ENCODE peak calls at places on chromosomes 12 and 14, in eight cellular contexts. K, O, I, A, W, T, F and P are unnamed samples.

GRCh38 chr14:92709340-92710000 is 39.0 kb downstream of the LGMN start:
- DNase-seq in K (no peak), O (no peak), I (no peak), A (no peak), W (no peak), T (no peak), F (no peak), P (no peak)

GRCh38 chr12:117580718-117581062 is 219.3 kb upstream of the NOS1 start:
- DNase-seq in K (peak; percentile 14), O (no peak), I (no peak), A (no peak), W (no peak), T (no peak), F (no peak), P (no peak)

GRCh38 chr14:93543766-93544165 is 113.0 kb downstream of the UNC79 start:
- DNase-seq in K (no peak), O (peak; percentile 33), I (no peak), A (peak; percentile 28), W (no peak), T (no peak), F (no peak), P (no peak)

GRCh38 chr12:106252056-106252455 is 4.2 kb upstream of the CKAP4 start:
- DNase-seq in K (no peak), O (no peak), I (no peak), A (no peak), W (no peak), T (peak; percentile 64), F (no peak), P (no peak)

GRCh38 chr14:56100556-56100955 is 17.7 kb upstream of the PELI2 start:
- DNase-seq in K (no peak), O (peak; percentile 53), I (no peak), A (peak; percentile 63), W (peak; percentile 34), T (no peak), F (no peak), P (no peak)

GRCh38 chr14:77316872-77317271 is 3.8 kb downstream of the POMT2 start:
- DNase-seq in K (no peak), O (no peak), I (no peak), A (peak; percentile 29), W (no peak), T (no peak), F (no peak), P (no peak)

GRCh38 chr12:3275171-3276041 is 198.2 kb downstream of the TSPAN9 start:
- DNase-seq in K (peak; percentile 77), O (peak; percentile 66), I (peak; percentile 83), A (peak; percentile 89), W (no peak), T (no peak), F (peak; percentile 77), P (peak; percentile 74)

GRCh38 chr14:94888108-94888507 is 118.2 kb upstream of the GSC start:
- DNase-seq in K (no peak), O (no peak), I (peak; percentile 60), A (no peak), W (no peak), T (no peak), F (no peak), P (no peak)

GRCh38 chr12:121404734-121405133 is 4.8 kb downstream of the RNF34 start:
- DNase-seq in K (no peak), O (no peak), I (peak; percentile 48), A (no peak), W (no peak), T (no peak), F (peak; percentile 47), P (no peak)

GRCh38 chr12:90260136-90260535 is 551.5 kb upstream of the ATP2B1 start:
- DNase-seq in K (no peak), O (no peak), I (no peak), A (no peak), W (no peak), T (no peak), F (no peak), P (no peak)

GRCh38 chr12:131642101-131642540 is 68.8 kb upstream of the SFSWAP start:
- DNase-seq in K (no peak), O (no peak), I (no peak), A (no peak), W (no peak), T (no peak), F (no peak), P (no peak)

DNA sequence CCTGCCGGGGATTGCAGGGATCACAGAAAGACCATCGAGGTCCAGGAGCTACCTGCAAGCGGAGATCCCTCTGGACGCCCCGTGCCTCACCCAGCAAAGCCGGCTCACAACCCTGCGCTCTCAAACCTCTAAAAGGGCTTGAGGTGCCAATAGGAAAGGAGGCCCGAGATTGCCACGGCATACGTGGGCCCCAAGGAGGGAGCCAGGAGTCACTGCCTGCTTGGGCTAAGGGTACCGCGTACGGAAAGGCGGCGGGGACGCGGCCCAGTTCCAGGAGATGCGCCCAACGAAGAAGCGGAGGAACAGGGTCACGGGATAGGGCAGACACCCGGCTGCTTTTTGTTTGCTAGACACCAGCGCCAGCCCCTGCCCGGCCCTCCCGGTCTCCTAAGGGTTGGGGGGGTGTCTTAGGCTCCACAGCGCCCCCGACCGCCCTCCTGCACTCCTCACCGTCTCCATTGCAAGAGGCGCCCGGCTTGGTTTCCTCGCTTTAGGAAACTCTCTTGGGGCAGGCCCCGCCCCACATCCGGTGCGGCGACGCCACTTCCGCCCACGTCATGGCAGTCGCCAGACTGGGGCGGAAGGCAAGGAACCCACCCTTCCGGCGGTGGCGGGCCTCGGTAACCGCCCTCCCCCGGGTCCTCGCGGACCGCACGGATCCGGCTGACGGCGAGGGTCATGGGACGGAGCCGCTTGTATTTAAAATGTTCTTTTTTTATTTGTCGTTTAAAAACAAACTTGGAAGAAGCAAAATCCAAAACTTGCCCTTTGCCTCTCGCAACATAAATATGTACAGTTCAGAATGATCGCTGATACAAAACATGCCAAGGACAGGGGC is at the start of gene PRKAG1:
- DNase-seq in K (peak; percentile 94), O (peak; percentile 97), I (peak; percentile 95), A (peak; percentile 99), W (peak; percentile 77), T (no peak), F (peak; percentile 94), P (peak; percentile 96)
- H3K4me3 ChIP-seq in K (peak within 1 kb of the TSS; percentile 77), O (peak within 1 kb of the TSS; percentile 71), I (peak within 1 kb of the TSS; percentile 72), A (peak within 1 kb of the TSS; percentile 95), W (peak within 1 kb of the TSS; percentile 98), T (peak within 1 kb of the TSS; percentile 87), F (peak within 1 kb of the TSS; percentile 85), P (peak within 1 kb of the TSS; percentile 84)

DNA sequence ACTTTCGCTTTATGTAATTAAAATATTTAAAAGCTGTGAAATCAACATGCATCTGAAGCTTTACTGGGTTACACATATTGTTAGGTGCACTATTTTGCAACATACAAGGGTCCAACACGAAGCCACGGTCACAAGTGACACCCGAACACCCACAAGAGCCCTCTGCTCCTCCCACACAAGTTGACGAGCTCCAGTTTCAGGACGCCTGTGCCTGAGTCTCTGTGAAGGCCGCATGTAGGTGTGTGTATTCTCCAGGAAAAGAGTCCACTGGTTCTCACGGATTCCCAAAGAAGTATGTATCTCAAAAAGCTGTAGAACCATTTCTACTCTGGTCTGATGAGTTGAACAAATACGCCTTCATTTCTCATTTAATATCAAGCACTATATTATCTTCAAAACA is 12.0 kb downstream of the SLC15A4 start:
- DNase-seq in K (no peak), O (no peak), I (no peak), A (no peak), W (no peak), T (no peak), F (no peak), P (no peak)
- H3K4me3 ChIP-seq in K (no peak overlapping the region), O (no peak overlapping the region), I (no peak overlapping the region), A (no peak overlapping the region), W (no peak overlapping the region), T (no peak overlapping the region), F (no peak overlapping the region), P (no peak overlapping the region)

GRCh38 chr12:124993568-124994434 is at the start of gene BRI3BP:
- DNase-seq in K (no peak), O (peak; percentile 37), I (peak; percentile 75), A (peak; percentile 77), W (no peak), T (no peak), F (peak; percentile 60), P (peak; percentile 79)

GRCh38 chr12:124998705-124999104 is 5.3 kb downstream of the BRI3BP start:
- DNase-seq in K (no peak), O (no peak), I (no peak), A (no peak), W (no peak), T (no peak), F (no peak), P (no peak)

GRCh38 chr12:124992874-124993567 is 424 bp upstream of the BRI3BP start:
- DNase-seq in K (no peak), O (peak; percentile 24), I (peak; percentile 80), A (peak; percentile 50), W (no peak), T (no peak), F (no peak), P (peak; percentile 76)

GRCh38 chr12:124994435-124994975 is 1.1 kb downstream of the BRI3BP start:
- DNase-seq in K (no peak), O (no peak), I (peak; percentile 51), A (peak; percentile 14), W (no peak), T (no peak), F (no peak), P (no peak)

DNA sequence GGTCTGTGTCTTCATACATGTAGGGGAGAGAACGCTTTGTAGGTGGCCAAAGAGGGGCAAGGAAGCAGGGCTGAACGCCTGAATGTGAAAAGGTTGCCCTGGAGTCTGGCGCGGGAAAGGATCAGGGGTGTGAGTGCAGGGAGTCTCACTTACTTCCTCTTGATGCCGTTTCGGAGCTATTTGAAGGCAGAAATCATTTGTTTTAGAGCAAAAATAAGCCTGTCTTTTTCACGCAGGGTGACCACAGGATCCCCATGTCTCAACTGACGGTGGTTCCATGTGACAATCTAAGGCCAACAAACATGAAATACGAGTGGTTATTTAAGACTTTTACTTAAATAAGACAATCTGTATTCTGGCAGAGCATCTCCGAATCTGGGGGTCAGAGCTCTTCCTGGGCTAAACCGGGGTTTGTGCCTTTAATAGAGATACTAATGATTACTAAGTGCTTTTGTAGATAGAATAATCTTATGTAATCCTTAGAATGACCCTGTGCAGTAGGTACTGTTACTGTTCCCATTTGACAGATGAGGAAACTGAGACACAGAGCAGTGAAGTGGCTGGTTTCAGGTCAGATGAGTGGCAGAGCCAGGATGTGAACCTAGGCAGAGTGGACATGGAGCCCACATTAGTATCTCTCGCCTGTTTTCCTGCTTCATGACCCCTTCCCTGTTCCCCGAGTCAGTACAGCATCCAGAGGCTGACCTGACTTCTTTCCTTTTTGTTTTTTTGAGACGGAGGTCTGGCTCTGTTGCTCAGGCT is 1.9 kb downstream of the BRI3BP start:
- DNase-seq in K (no peak), O (no peak), I (no peak), A (no peak), W (no peak), T (no peak), F (no peak), P (no peak)
- H3K4me3 ChIP-seq in K (no peak overlapping the region), O (no peak overlapping the region), I (no peak overlapping the region), A (no peak overlapping the region), W (peak overlapping the region; percentile 65), T (no peak overlapping the region), F (no peak overlapping the region), P (no peak overlapping the region)

GRCh38 chr12:112382866-112383265 is 635 bp upstream of the HECTD4 start:
- DNase-seq in K (no peak), O (no peak), I (no peak), A (no peak), W (no peak), T (no peak), F (no peak), P (no peak)
- H3K4me3 ChIP-seq in K (peak overlapping the region; percentile 89), O (no peak overlapping the region), I (peak overlapping the region; percentile 91), A (peak overlapping the region; percentile 53), W (peak overlapping the region; percentile 72), T (peak overlapping the region; percentile 77), F (no peak overlapping the region), P (peak overlapping the region; percentile 98)